ENCODE peak calls at places on chromosomes 2 and 18, in five cellular contexts. B is mesenchymal stem cell, Y is H9, I is neuronal stem cell, M is trophoblast cell. G is an unnamed sample.

GRCh38 chr18:22169889-22170420 is 566 bp downstream of the GATA6 start:
- DNase-seq in B (no peak), Y (no peak), I (no peak), M (peak; percentile 77), G (peak; percentile 53)

GRCh38 chr2:77488141-77488540 is 34.0 kb downstream of the LRRTM4 start:
- DNase-seq in B (no peak), Y (no peak), I (no peak), M (no peak), G (no peak)

GRCh38 chr2:213766465-213766891 is 482.2 kb downstream of the SPAG16 start:
- DNase-seq in B (peak; percentile 15), Y (no peak), I (no peak), M (no peak), G (no peak)

GRCh38 chr2:11286749-11287148 is 57.7 kb downstream of the ROCK2 start:
- DNase-seq in B (no peak), Y (no peak), I (no peak), M (no peak), G (peak; percentile 72)

GRCh38 chr2:224379210-224379609 is 22.7 kb downstream of the FAM124B start:
- DNase-seq in B (no peak), Y (no peak), I (no peak), M (no peak), G (no peak)

GRCh38 chr18:62757399-62758010 is 42.2 kb downstream of the PHLPP1 start:
- DNase-seq in B (no peak), Y (no peak), I (no peak), M (no peak), G (no peak)

GRCh38 chr2:70842401-70842800 is 6.8 kb upstream of the CD207 start:
- DNase-seq in B (no peak), Y (peak; percentile 76), I (no peak), M (no peak), G (no peak)

GRCh38 chr2:145157626-145158025 is 637.7 kb upstream of the ZEB2 start:
- DNase-seq in B (peak; percentile 87), Y (no peak), I (no peak), M (no peak), G (peak; percentile 50)

GRCh38 chr2:148813603-148814065 is 61.4 kb upstream of the KIF5C start:
- DNase-seq in B (no peak), Y (peak; percentile 98), I (no peak), M (no peak), G (no peak)

GRCh38 chr18:42578781-42579180 is 536.7 kb downstream of the RIT2 start:
- DNase-seq in B (peak; percentile 44), Y (no peak), I (no peak), M (peak; percentile 58), G (no peak)

GRCh38 chr18:9475643-9476580 is 599 bp downstream of the RALBP1 start:
- DNase-seq in B (peak; percentile 46), Y (no peak), I (no peak), M (no peak), G (peak; percentile 39)

GRCh38 chr2:145123606-145124005 is 603.7 kb upstream of the ZEB2 start:
- DNase-seq in B (peak; percentile 89), Y (no peak), I (no peak), M (no peak), G (peak; percentile 33)

GRCh38 chr18:79533146-79533545 is 137.4 kb downstream of the NFATC1 start:
- DNase-seq in B (no peak), Y (no peak), I (no peak), M (no peak), G (no peak)

GRCh38 chr2:95345415-95346235 is 48.5 kb downstream of the KCNIP3 start:
- DNase-seq in B (peak; percentile 65), Y (peak; percentile 85), I (peak; percentile 70), M (peak; percentile 67), G (peak; percentile 73)

GRCh38 chr2:5723791-5724735 is 31.9 kb downstream of the SOX11 start:
- DNase-seq in B (no peak), Y (no peak), I (no peak), M (no peak), G (peak; percentile 32)

GRCh38 chr2:5727242-5727641 is 35.1 kb downstream of the SOX11 start:
- DNase-seq in B (no peak), Y (no peak), I (no peak), M (no peak), G (no peak)

GRCh38 chr2:5722236-5722635 is 30.1 kb downstream of the SOX11 start:
- DNase-seq in B (no peak), Y (no peak), I (no peak), M (no peak), G (no peak)

GRCh38 chr2:5725794-5726463 is 33.7 kb downstream of the SOX11 start:
- DNase-seq in B (peak; percentile 12), Y (peak; percentile 95), I (peak; percentile 91), M (no peak), G (no peak)

GRCh38 chr2:5725072-5725471 is 32.9 kb downstream of the SOX11 start:
- DNase-seq in B (no peak), Y (no peak), I (no peak), M (no peak), G (no peak)
- H3K14ac ChIP-seq in B (no peak overlapping the region), Y (peak overlapping the region; percentile 67), I (no peak overlapping the region), M (no peak overlapping the region), G (no peak overlapping the region)

GRCh38 chr2:7539760-7540159 is 622.5 kb downstream of the RNF144A start:
- DNase-seq in B (peak; percentile 63), Y (no peak), I (no peak), M (no peak), G (no peak)
- H3K23ac ChIP-seq in B (no peak overlapping the region), Y (no peak overlapping the region), I (no peak overlapping the region), M (no peak overlapping the region), G (no peak overlapping the region)

GRCh38 chr18:6367208-6367607 is 47.5 kb downstream of the L3MBTL4 start:
- DNase-seq in B (no peak), Y (no peak), I (no peak), M (no peak), G (no peak)
- H3K14ac ChIP-seq in B (no peak overlapping the region), Y (no peak overlapping the region), I (no peak overlapping the region), M (no peak overlapping the region), G (no peak overlapping the region)

DNA sequence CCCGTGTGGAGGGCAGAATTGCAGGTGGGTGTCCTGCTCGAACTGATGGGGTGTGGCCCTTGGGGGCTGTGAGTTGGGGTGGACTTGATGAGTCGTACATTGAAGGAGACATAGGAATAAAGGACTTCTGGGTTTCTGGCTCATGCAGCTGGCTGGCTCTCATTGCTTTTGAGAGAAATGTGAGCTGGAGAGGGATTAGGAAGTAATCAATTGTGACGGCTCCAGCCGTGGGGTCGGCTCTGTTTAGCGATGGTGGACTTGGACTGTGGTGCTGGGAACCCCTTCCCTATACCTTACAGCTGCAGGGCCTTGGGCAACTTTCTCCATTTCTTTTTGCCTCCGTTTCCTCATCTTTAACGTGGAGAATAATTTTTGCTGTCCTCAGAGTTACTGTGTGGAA is 9.2 kb downstream of the IMPA2 start:
- DNase-seq in B (no peak), Y (no peak), I (no peak), M (no peak), G (no peak)
- H3K23ac ChIP-seq in B (no peak overlapping the region), Y (no peak overlapping the region), I (no peak overlapping the region), M (no peak overlapping the region), G (no peak overlapping the region)

GRCh38 chr18:7890078-7890477 is 323.0 kb downstream of the PTPRM start:
- DNase-seq in B (no peak), Y (no peak), I (no peak), M (no peak), G (no peak)

GRCh38 chr18:7886436-7886835 is 319.3 kb downstream of the PTPRM start:
- DNase-seq in B (no peak), Y (no peak), I (no peak), M (no peak), G (no peak)

GRCh38 chr18:7889515-7889914 is 322.4 kb downstream of the PTPRM start:
- DNase-seq in B (no peak), Y (no peak), I (no peak), M (no peak), G (no peak)

DNA sequence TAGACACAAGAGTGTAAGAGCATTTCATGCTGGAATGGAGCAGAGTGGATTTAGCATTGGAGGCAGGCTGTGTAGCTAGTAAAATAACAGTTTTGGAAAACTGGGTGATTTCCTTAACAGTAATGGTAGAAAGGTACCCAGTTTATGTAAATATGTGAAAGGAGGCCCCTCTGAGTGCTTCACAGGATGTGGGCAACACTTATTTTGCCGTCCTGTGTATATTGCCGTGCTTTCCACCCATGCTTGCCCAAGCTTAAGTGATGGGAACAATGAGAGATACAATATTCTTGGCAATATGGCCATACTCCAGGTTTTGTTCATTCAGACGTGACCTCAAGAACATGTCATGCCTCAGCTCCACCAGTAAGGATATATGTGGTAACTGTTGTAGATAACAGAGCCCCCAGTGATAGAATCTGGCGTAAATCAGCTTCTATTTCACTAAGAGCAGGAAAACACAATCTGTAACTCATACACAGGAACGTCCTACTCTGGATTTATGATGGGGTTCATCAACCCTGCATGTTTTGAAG is 318.7 kb downstream of the PTPRM start:
- DNase-seq in B (no peak), Y (no peak), I (no peak), M (no peak), G (no peak)
- H3K14ac ChIP-seq in B (no peak overlapping the region), Y (no peak overlapping the region), I (no peak overlapping the region), M (no peak overlapping the region), G (peak overlapping the region; percentile 6)

GRCh38 chr2:127703282-127703681 is 2.0 kb downstream of the SFT2D3 start:
- DNase-seq in B (no peak), Y (no peak), I (no peak), M (no peak), G (no peak)

GRCh38 chr2:127701651-127702394 is 526 bp downstream of the SFT2D3 start:
- DNase-seq in B (peak; percentile 82), Y (peak; percentile 75), I (peak; percentile 56), M (peak; percentile 84), G (peak; percentile 66)

GRCh38 chr2:127700527-127701192 is 637 bp upstream of the SFT2D3 start:
- DNase-seq in B (peak; percentile 29), Y (peak; percentile 90), I (peak; percentile 37), M (peak; percentile 93), G (no peak)

GRCh38 chr2:127702395-127703009 is 1.2 kb downstream of the SFT2D3 start:
- DNase-seq in B (no peak), Y (no peak), I (no peak), M (no peak), G (no peak)

GRCh38 chr2:127701193-127701650 is at the start of gene SFT2D3:
- DNase-seq in B (peak; percentile 92), Y (peak; percentile 97), I (peak; percentile 82), M (peak; percentile 92), G (peak; percentile 89)
- H3K23ac ChIP-seq in B (peak within 1 kb of the TSS; percentile 74), Y (no peak within 1 kb of the TSS), I (peak within 1 kb of the TSS; percentile 98), M (no peak within 1 kb of the TSS), G (peak within 1 kb of the TSS; percentile 88)

G was measured in IMR-90.